ENCODE peak calls at places on chromosome 13, in ten cellular contexts. P is A549; Z is CD4-positive, CD25-positive, alpha-beta regulatory T cell; Q is uterus; M is heart left ventricle; H is heart right ventricle; E is transverse colon; K is IMR-90; O is thoracic aorta; S is CD8-positive, alpha-beta memory T cell. L is an unnamed sample.
A peak's percentile ranks its signal among the peaks of the same experiment; 100 is the strongest.

GRCh38 chr13:70723732-70724131 is 615.5 kb upstream of the KLHL1 start:
- DNase-seq in P (peak; percentile 1), Z (no peak), Q (no peak), M (no peak), H (no peak), E (no peak), K (no peak), O (no peak), S (no peak), L (no peak)

GRCh38 chr13:62598708-62599107 is 1183.1 kb upstream of the PCDH20 start:
- DNase-seq in P (no peak), Z (no peak), Q (no peak), M (no peak), H (no peak), E (no peak), K (no peak), O (no peak), S (no peak), L (no peak)

GRCh38 chr13:20219585-20219984 is 12.5 kb downstream of the GJB6 start:
- DNase-seq in P (no peak), Z (peak; percentile 76), Q (no peak), M (no peak), H (no peak), E (no peak), K (no peak), O (no peak), S (no peak), L (peak; percentile 60)

GRCh38 chr13:99132295-99132835 is 68.3 kb upstream of the UBAC2 start:
- DNase-seq in P (no peak), Z (no peak), Q (no peak), M (no peak), H (no peak), E (no peak), K (no peak), O (no peak), S (no peak), L (no peak)

GRCh38 chr13:27965740-27966640 is 3.1 kb downstream of the CDX2 start:
- DNase-seq in P (no peak), Z (no peak), Q (no peak), M (no peak), H (no peak), E (peak; percentile 46), K (no peak), O (no peak), S (no peak), L (no peak)

GRCh38 chr13:107767119-107767518 is 448.2 kb downstream of the LIG4 start:
- DNase-seq in P (no peak), Z (no peak), Q (no peak), M (no peak), H (no peak), E (no peak), K (no peak), O (no peak), S (no peak), L (no peak)

GRCh38 chr13:19984430-19985218 is 26.1 kb downstream of the ZMYM2 start:
- DNase-seq in P (peak; percentile 16), Z (peak; percentile 80), Q (no peak), M (no peak), H (no peak), E (no peak), K (peak; percentile 72), O (no peak), S (no peak), L (peak; percentile 14)

GRCh38 chr13:59494560-59494970 is 669.2 kb downstream of the DIAPH3 start:
- DNase-seq in P (no peak), Z (no peak), Q (no peak), M (peak; percentile 46), H (peak; percentile 69), E (no peak), K (peak; percentile 81), O (no peak), S (no peak), L (no peak)

GRCh38 chr13:113005076-113005865 is 36.3 kb downstream of the MCF2L start:
- DNase-seq in P (no peak), Z (no peak), Q (no peak), M (no peak), H (no peak), E (no peak), K (no peak), O (no peak), S (no peak), L (peak; percentile 30)

GRCh38 chr13:111630411-111630810 is 310.0 kb downstream of the TEX29 start:
- DNase-seq in P (no peak), Z (no peak), Q (no peak), M (no peak), H (no peak), E (no peak), K (no peak), O (no peak), S (no peak), L (no peak)

GRCh38 chr13:35140831-35141230 is 198.8 kb downstream of the NBEA start:
- DNase-seq in P (no peak), Z (no peak), Q (no peak), M (no peak), H (no peak), E (no peak), K (no peak), O (no peak), S (no peak), L (no peak)

GRCh38 chr13:99969934-99970760 is 1.4 kb downstream of the ZIC5 start:
- DNase-seq in P (peak; percentile 83), Z (peak; percentile 57), Q (no peak), M (no peak), H (no peak), E (no peak), K (no peak), O (no peak), S (no peak), L (peak; percentile 15)

GRCh38 chr13:97205971-97206370 is 16.2 kb upstream of the MBNL2 start:
- DNase-seq in P (peak; percentile 17), Z (peak; percentile 24), Q (no peak), M (no peak), H (no peak), E (no peak), K (peak; percentile 68), O (no peak), S (no peak), L (no peak)

GRCh38 chr13:29006359-29006850 is 186.3 kb downstream of the MTUS2 start:
- DNase-seq in P (no peak), Z (no peak), Q (no peak), M (no peak), H (no peak), E (no peak), K (no peak), O (no peak), S (no peak), L (no peak)

GRCh38 chr13:29000802-29001201 is 180.7 kb downstream of the MTUS2 start:
- DNase-seq in P (no peak), Z (no peak), Q (no peak), M (no peak), H (no peak), E (no peak), K (no peak), O (no peak), S (no peak), L (no peak)

DNA sequence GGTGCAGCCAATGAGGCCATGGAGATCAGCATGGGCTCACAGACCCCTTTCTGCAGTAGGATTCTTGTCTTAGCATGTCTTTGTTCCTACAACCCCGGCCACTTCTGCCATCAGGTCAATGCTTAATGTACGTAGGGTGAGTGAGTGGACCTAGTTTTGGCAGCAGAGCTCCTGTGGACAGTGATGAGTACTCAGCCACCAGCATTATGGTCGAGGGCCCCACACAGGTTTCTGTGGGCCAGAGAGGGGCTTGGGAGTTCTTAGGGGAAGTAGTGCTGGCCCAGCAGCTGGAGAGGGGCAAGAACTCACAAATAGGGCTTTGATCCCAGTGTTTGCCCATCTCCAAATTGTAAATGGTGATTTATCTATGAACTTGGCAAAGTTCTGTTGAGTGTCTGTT is 184.9 kb downstream of the MTUS2 start:
- DNase-seq in P (no peak), Z (no peak), Q (no peak), M (no peak), H (no peak), E (no peak), K (no peak), O (no peak), S (no peak), L (no peak)
- H3K4me1 ChIP-seq in P (no peaks in the 10 kb centered on the region), Z (no peaks in the 10 kb centered on the region), Q (no peaks in the 10 kb centered on the region), M (no peaks in the 10 kb centered on the region), H (peaks cover 5% of the 10 kb centered on the region), E (no peaks in the 10 kb centered on the region), K (no peaks in the 10 kb centered on the region), O (peaks cover 13% of the 10 kb centered on the region), S (no peaks in the 10 kb centered on the region), L (no peaks in the 10 kb centered on the region)

DNA sequence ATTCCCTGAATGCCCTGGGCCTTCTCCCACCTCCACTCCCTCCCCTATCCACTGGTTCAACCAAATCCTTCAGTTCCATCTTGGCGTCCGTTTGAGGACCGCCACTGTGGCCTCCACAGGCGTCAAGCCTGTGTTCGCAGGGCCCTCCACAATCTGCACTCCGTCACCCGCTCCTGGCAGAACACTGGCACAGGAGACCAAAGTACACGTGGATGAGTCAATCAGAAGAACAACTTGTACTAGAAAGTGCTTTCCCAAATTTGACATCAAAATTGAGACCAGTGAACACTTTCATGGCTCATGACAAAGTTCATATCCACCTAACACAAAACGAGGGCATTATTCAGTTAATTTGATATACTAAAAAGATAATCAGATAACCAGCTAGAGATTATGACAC is 6.5 kb upstream of the CDC16 start:
- DNase-seq in P (no peak), Z (no peak), Q (no peak), M (no peak), H (no peak), E (no peak), K (no peak), O (no peak), S (no peak), L (no peak)
- H3K4me1 ChIP-seq in P (peaks cover 8% of the 10 kb centered on the region), Z (peaks cover 30% of the 10 kb centered on the region), Q (no peaks in the 10 kb centered on the region), M (no peaks in the 10 kb centered on the region), H (peaks cover 3% of the 10 kb centered on the region), E (no peaks in the 10 kb centered on the region), K (peaks cover 8% of the 10 kb centered on the region), O (no peaks in the 10 kb centered on the region), S (peaks cover 32% of the 10 kb centered on the region), L (peaks cover 29% of the 10 kb centered on the region)

GRCh38 chr13:37136633-37137032 is 31.2 kb upstream of the CSNK1A1L start:
- DNase-seq in P (no peak), Z (no peak), Q (no peak), M (no peak), H (no peak), E (no peak), K (no peak), O (no peak), S (no peak), L (no peak)
- H3K4me1 ChIP-seq in P (no peaks in the 10 kb centered on the region), Z (no peaks in the 10 kb centered on the region), Q (no peaks in the 10 kb centered on the region), M (no peaks in the 10 kb centered on the region), H (peaks cover 3% of the 10 kb centered on the region), E (no peaks in the 10 kb centered on the region), K (no peaks in the 10 kb centered on the region), O (no peaks in the 10 kb centered on the region), S (no peaks in the 10 kb centered on the region), L (no peaks in the 10 kb centered on the region)

GRCh38 chr13:103190841-103191240 is 124.6 kb upstream of the SLC10A2 start:
- DNase-seq in P (no peak), Z (no peak), Q (no peak), M (no peak), H (no peak), E (no peak), K (no peak), O (no peak), S (no peak), L (no peak)

GRCh38 chr13:103187621-103188020 is 121.4 kb upstream of the SLC10A2 start:
- DNase-seq in P (no peak), Z (no peak), Q (no peak), M (no peak), H (no peak), E (no peak), K (no peak), O (no peak), S (no peak), L (no peak)

GRCh38 chr13:103184413-103184812 is 118.2 kb upstream of the SLC10A2 start:
- DNase-seq in P (no peak), Z (no peak), Q (no peak), M (no peak), H (no peak), E (no peak), K (no peak), O (no peak), S (no peak), L (no peak)

GRCh38 chr13:103188688-103189326 is 122.6 kb upstream of the SLC10A2 start:
- DNase-seq in P (peak; percentile 0), Z (peak; percentile 3), Q (no peak), M (no peak), H (no peak), E (no peak), K (no peak), O (no peak), S (no peak), L (peak; percentile 49)
- H3K4me1 ChIP-seq in P (no peaks in the 10 kb centered on the region), Z (no peaks in the 10 kb centered on the region), Q (no peaks in the 10 kb centered on the region), M (no peaks in the 10 kb centered on the region), H (no peaks in the 10 kb centered on the region), E (no peaks in the 10 kb centered on the region), K (no peaks in the 10 kb centered on the region), O (no peaks in the 10 kb centered on the region), S (no peaks in the 10 kb centered on the region), L (no peaks in the 10 kb centered on the region)

L was measured in MM.1S.